ENCODE peak calls at places on chromosomes 7 and 10, in five cellular contexts. X is fibroblast of lung, D is hepatocyte, V is HCT116, B is HepG2. J is an unnamed sample. For H4K20me1, the result is how much of the 10 kb centered on the place peaks cover.

GRCh38 chr7:130481898-130482297 is 10.0 kb upstream of the MEST start:
- DNase-seq in X (peak), D (peak), V (no peak), B (no peak), J (peak)

GRCh38 chr7:100127866-100128601 is 1.3 kb downstream of the MBLAC1 start:
- DNase-seq in X (no peak), D (peak), V (no peak), B (no peak), J (peak)

GRCh38 chr10:124037784-124038183 is 55.6 kb downstream of the CHST15 start:
- DNase-seq in X (no peak), D (no peak), V (no peak), B (no peak), J (no peak)

GRCh38 chr10:101287922-101288638 is 58.8 kb upstream of the LBX1 start:
- DNase-seq in X (peak), D (no peak), V (peak), B (peak), J (no peak)

GRCh38 chr10:126634347-126634746 is 36.1 kb downstream of the C10orf90 start:
- DNase-seq in X (no peak), D (no peak), V (no peak), B (no peak), J (no peak)

GRCh38 chr10:123413353-123413752 is 252.8 kb upstream of the GPR26 start:
- DNase-seq in X (no peak), D (no peak), V (no peak), B (no peak), J (no peak)

GRCh38 chr10:18478354-18478753 is 173.0 kb downstream of the NSUN6 start:
- DNase-seq in X (no peak), D (no peak), V (no peak), B (no peak), J (no peak)

GRCh38 chr7:93117852-93118530 is at the start of gene SAMD9:
- DNase-seq in X (peak), D (peak), V (peak), B (peak), J (peak)

GRCh38 chr7:43938892-43939482 is 12.8 kb downstream of the UBE2D4 start:
- DNase-seq in X (no peak), D (no peak), V (no peak), B (no peak), J (no peak)

GRCh38 chr7:114432627-114433026 is 18.0 kb downstream of the FOXP2 start:
- DNase-seq in X (no peak), D (no peak), V (no peak), B (no peak), J (no peak)

GRCh38 chr7:50504646-50505546 is 54.7 kb upstream of the FIGNL1 start:
- DNase-seq in X (peak), D (no peak), V (no peak), B (no peak), J (peak)

GRCh38 chr7:30974605-30975256 is 11.0 kb downstream of the GHRHR start:
- DNase-seq in X (peak), D (peak), V (peak), B (peak), J (peak)

GRCh38 chr7:90919766-90920165 is 323.6 kb downstream of the CDK14 start:
- DNase-seq in X (no peak), D (no peak), V (no peak), B (no peak), J (no peak)

GRCh38 chr7:89887489-89887888 is 266.8 kb upstream of the STEAP1 start:
- DNase-seq in X (no peak), D (peak), V (no peak), B (peak), J (peak)

GRCh38 chr7:19327011-19327410 is 181.8 kb upstream of the FERD3L start:
- DNase-seq in X (peak), D (no peak), V (no peak), B (no peak), J (no peak)

GRCh38 chr7:16492513-16493062 is 27.1 kb upstream of the SOSTDC1 start:
- DNase-seq in X (peak), D (peak), V (no peak), B (peak), J (no peak)

GRCh38 chr10:50740351-50740688 is 584 bp downstream of the ASAH2B start:
- DNase-seq in X (peak), D (peak), V (no peak), B (peak), J (peak)

DNA sequence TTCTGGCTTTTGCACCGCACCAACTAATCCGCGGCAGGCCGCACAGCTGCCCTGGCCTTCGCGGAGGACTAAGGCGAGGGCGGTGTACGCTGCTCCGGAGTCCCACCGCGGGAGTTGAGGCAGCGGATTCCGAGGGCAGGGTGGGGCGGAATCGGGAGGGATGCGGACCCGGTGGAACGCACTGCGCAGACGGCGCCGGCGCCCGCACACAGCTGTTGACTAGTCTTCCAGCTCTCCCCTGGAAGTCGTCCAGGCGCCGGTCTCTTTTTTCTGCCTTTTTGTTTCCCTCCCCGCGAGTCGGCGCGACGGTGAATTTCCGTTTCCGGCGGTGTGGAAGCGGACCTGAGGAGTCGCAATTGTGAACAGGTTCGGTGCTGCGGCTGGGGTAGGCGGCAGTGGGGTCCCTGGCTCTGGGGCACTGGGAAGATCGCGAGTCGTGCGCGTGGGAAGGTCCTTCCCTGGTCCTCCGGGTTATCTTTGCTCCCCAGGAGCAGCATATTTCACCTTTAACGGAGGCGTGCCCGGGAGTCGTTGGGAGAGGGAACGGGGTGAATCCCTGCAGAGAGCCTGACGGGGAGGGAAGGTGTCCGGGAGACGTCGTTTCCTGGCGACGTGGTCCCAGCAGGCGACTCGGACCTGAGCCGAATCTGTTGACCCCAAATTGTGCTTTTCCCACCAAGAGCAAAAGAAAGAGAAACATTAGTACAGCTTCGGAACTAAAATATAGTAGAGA is at the start of gene ASAH2B:
- DNase-seq in X (peak), D (peak), V (peak), B (peak), J (peak)
- TF ChIP-seq EZH2 in X (no peak), D (no peak), V (no peak), B (no peak), J (no peak)

DNA sequence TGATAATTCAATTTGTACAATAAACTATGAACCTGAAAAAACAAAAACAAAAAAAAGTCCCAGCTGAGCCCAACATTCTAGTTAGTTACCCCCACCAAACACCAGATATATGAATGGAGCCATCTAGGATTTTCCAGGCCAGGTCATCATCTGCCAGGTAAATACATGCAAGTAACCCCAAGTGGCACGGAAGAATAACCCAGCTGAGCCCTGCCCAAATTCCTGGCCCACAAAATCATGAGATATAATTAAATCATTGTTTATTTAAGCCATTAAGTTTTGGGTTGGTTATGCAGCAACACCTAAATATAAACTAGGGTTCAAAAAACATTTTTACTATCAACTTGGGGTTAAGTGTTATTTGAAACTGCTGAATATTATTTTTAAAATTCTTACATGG is 19.0 kb downstream of the PARD3 start:
- DNase-seq in X (no peak), D (no peak), V (no peak), B (no peak), J (no peak)
- H4K20me1 ChIP-seq in X (under half), D (under half), V (under half), B (under half), J (under half)

GRCh38 chr7:36683111-36683510 is 41.2 kb downstream of the AOAH start:
- DNase-seq in X (no peak), D (no peak), V (no peak), B (no peak), J (no peak)

GRCh38 chr7:36690514-36691187 is 33.6 kb downstream of the AOAH start:
- DNase-seq in X (no peak), D (no peak), V (no peak), B (no peak), J (no peak)

GRCh38 chr7:36684951-36685350 is 39.3 kb downstream of the AOAH start:
- DNase-seq in X (no peak), D (no peak), V (no peak), B (no peak), J (no peak)

GRCh38 chr7:36683695-36684357 is 40.5 kb downstream of the AOAH start:
- DNase-seq in X (no peak), D (peak), V (no peak), B (no peak), J (no peak)

DNA sequence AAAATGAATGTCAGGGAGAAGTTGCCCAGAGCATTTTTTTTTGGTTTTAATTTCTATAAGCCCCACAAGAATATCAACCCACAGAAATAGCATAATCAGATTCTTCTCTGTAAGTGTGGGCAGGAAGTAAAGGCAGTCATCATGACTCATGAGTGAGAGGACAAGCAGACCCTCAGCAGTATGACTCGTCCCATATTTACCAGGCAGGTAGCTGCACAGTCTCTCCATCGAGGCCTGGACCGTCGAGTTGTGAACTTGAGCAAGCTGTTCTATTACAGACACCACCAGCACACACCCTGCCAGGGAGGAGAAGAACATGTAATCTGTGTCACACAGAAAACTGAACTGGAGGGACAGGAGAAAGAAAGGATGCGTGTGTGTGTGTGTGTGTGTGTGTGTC is 37.8 kb downstream of the AOAH start:
- DNase-seq in X (no peak), D (peak), V (peak), B (no peak), J (no peak)
- H2AFZ ChIP-seq in X (no peak), D (no peak), V (no peak), B (no peak), J (no peak)

GRCh38 chr10:34751272-34751671 is 63.8 kb downstream of the PARD3 start:
- DNase-seq in X (no peak), D (no peak), V (no peak), B (no peak), J (no peak)

GRCh38 chr10:34748767-34749166 is 66.3 kb downstream of the PARD3 start:
- DNase-seq in X (no peak), D (no peak), V (no peak), B (no peak), J (no peak)

GRCh38 chr10:34757933-34758332 is 57.2 kb downstream of the PARD3 start:
- DNase-seq in X (no peak), D (no peak), V (no peak), B (no peak), J (no peak)

GRCh38 chr10:34756584-34756983 is 58.5 kb downstream of the PARD3 start:
- DNase-seq in X (no peak), D (no peak), V (no peak), B (no peak), J (no peak)

GRCh38 chr10:34753014-34753757 is 61.9 kb downstream of the PARD3 start:
- DNase-seq in X (no peak), D (no peak), V (no peak), B (no peak), J (no peak)
- TF ChIP-seq EZH2 in X (no peak), D (no peak), V (no peak), B (no peak), J (no peak)